ENCODE peak calls at places on chromosome 7, in seven cellular contexts. H is GM12878, Q is SK-N-SH, I is K562, L is HepG2, W is HCT116, S is H1. F is an unnamed sample.
A peak's percentile ranks its signal among the peaks of the same experiment; 100 is the strongest.

GRCh38 chr7:131103997-131104396 is 223.7 kb upstream of the MKLN1 start:
- DNase-seq in H (no peak), Q (no peak), I (no peak), L (no peak), W (no peak), S (no peak), F (no peak)

GRCh38 chr7:73980206-73980605 is 47.8 kb upstream of the ELN start:
- DNase-seq in H (no peak), Q (peak; percentile 34), I (no peak), L (peak; percentile 86), W (no peak), S (no peak), F (no peak)

GRCh38 chr7:132528695-132529094 is 47.6 kb downstream of the PLXNA4 start:
- DNase-seq in H (no peak), Q (no peak), I (no peak), L (no peak), W (no peak), S (no peak), F (no peak)

GRCh38 chr7:22725585-22725984 is 1.4 kb upstream of the IL6 start:
- DNase-seq in H (no peak), Q (peak; percentile 28), I (peak; percentile 72), L (peak; percentile 47), W (peak; percentile 27), S (no peak), F (no peak)

GRCh38 chr7:135991322-135991721 is 14.2 kb upstream of the MTPN start:
- DNase-seq in H (no peak), Q (no peak), I (no peak), L (no peak), W (no peak), S (no peak), F (no peak)

GRCh38 chr7:95395755-95396135 is 430 bp downstream of the PON3 start:
- DNase-seq in H (no peak), Q (no peak), I (no peak), L (peak; percentile 9), W (no peak), S (no peak), F (no peak)

GRCh38 chr7:129923709-129924108 is 29.1 kb downstream of the UBE2H start:
- DNase-seq in H (peak; percentile 39), Q (no peak), I (no peak), L (no peak), W (no peak), S (no peak), F (no peak)

GRCh38 chr7:115906690-115907089 is 123.9 kb downstream of the TFEC start:
- DNase-seq in H (no peak), Q (no peak), I (no peak), L (no peak), W (no peak), S (no peak), F (no peak)

GRCh38 chr7:140605337-140605736 is 35.3 kb downstream of the DENND2A start:
- DNase-seq in H (no peak), Q (no peak), I (no peak), L (no peak), W (no peak), S (no peak), F (no peak)

DNA sequence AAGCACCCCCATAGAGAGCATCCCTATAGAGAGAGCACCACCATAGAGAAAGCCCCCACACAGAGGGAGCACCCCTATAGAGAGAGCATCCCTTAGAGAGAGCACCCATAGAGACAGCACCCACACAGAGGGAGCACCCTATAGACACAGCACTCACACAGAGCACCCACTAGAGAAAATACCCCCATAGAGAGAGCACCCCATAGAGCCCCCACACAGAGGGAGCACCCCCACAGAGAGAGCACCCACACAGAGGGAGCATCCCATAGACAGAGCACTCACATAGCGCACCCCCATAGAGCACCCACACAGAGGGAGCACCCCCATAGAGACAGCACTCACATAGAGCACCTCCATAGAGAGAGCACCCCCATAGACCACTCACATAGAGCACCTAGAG is 48.6 kb downstream of the INSIG1 start:
- DNase-seq in H (no peak), Q (no peak), I (no peak), L (no peak), W (no peak), S (no peak), F (no peak)
- TF ChIP-seq JUND in H (no peak), Q (no peak), I (no peak), L (no peak), W (no peak), S (no peak), F (no peak)

DNA sequence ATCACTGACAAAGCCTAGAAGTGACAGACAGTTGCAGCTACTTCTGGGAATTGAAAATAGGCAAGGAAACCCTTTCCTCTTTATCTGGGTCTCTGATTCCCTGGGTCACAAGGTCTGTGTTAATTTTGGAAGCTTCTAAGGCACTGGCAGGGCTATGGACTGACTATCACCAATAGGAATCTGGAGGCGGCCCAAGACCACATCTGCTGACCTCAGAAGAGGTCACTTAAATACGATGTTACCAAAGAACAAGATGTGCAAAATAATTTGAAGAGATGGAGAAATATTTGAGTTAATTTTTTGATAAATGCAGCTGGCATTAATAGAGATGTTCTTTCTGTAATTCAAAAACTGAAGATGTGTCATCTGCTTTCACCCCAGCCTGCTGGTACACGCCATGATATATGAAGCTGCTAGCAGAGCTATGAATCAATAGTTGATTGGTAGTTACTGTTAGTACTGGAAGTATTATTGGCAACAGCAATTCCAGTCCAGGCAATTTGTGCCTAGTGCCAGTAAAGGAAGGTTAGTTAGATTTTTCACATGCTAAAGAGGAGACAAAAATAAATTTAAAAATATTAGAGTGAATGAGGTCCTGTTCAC is 5.5 kb upstream of the STEAP4 start:
- DNase-seq in H (no peak), Q (no peak), I (no peak), L (no peak), W (no peak), S (no peak), F (no peak)
- TF ChIP-seq JUND in H (no peak), Q (no peak), I (no peak), L (no peak), W (no peak), S (no peak), F (no peak)

GRCh38 chr7:39952378-39952777 is 2.3 kb downstream of the CDK13 start:
- DNase-seq in H (no peak), Q (no peak), I (no peak), L (no peak), W (no peak), S (no peak), F (no peak)

GRCh38 chr7:39951156-39951942 is 1.3 kb downstream of the CDK13 start:
- DNase-seq in H (no peak), Q (peak; percentile 90), I (peak; percentile 71), L (peak; percentile 47), W (no peak), S (no peak), F (peak; percentile 71)

GRCh38 chr7:39954694-39955093 is 4.6 kb downstream of the CDK13 start:
- DNase-seq in H (no peak), Q (no peak), I (no peak), L (no peak), W (no peak), S (no peak), F (no peak)

GRCh38 chr7:39951943-39952194 is 1.8 kb downstream of the CDK13 start:
- DNase-seq in H (no peak), Q (no peak), I (no peak), L (no peak), W (no peak), S (no peak), F (no peak)

DNA sequence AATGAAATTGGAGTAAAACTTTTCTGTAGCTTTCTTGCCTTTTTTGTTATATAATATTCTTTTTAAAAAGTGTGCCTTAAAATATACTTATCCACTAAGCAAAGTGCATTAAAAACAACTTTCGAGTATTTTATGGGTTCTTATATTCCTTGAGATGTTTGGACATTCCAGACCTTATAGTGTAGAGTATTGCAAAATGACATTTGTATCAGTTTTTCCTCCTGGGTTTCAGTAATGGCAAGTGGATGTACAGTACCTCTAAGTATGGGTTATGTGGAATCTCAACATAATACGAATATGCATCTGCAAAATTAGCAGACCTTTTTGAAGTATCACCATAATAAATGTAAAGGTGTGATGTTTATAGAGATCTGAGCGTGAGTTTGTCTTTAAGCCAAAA is 2.7 kb downstream of the CDK13 start:
- DNase-seq in H (no peak), Q (no peak), I (no peak), L (no peak), W (no peak), S (no peak), F (no peak)
- TF ChIP-seq JUND in H (no peak), Q (no peak), I (no peak), L (no peak), W (no peak), S (no peak), F (no peak)

DNA sequence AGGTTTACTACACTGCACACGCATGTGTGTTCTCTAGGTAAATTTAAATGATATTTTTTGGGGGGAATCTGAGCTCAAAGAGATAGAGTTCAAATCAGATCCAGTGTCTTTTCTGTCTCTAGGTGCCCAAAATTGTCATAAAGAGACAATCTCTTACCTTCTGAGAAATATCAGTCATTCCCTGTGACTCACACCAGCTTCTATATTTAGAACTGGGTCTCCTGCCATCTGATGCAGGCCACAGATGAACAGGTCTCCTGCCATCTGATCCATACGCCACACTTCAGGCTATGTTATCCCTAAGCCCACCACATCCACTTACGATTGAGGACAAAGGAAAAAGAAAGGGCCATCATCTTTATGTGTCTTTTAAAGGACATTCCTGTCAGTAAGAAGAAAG is 136.3 kb upstream of the LAMB4 start:
- DNase-seq in H (no peak), Q (no peak), I (no peak), L (no peak), W (no peak), S (no peak), F (no peak)
- TF ChIP-seq JUND in H (no peak), Q (no peak), I (no peak), L (no peak), W (no peak), S (no peak), F (no peak)

DNA sequence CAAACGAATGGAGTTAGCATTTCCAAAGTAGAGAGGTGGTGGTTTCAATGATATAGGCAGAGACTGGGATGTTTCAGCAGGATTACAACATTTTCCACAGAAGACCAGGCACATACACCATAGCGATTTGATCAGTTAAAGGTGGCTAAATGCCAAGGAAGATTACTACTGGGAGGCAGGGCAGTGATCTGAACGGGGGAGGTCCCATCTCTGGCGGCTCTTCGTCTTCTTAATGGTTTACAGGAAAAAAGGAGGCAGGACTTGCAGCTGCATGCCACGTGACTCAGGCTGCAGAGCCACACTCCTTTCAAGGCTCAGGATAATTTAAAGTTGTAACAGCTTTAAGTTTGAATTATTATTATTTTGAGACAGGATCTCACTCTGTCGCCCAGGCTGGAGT is 250.5 kb upstream of the GALNT17 start:
- DNase-seq in H (no peak), Q (peak; percentile 25), I (no peak), L (no peak), W (no peak), S (no peak), F (no peak)
- TF ChIP-seq JUND in H (no peak), Q (no peak), I (no peak), L (no peak), W (no peak), S (no peak), F (no peak)

DNA sequence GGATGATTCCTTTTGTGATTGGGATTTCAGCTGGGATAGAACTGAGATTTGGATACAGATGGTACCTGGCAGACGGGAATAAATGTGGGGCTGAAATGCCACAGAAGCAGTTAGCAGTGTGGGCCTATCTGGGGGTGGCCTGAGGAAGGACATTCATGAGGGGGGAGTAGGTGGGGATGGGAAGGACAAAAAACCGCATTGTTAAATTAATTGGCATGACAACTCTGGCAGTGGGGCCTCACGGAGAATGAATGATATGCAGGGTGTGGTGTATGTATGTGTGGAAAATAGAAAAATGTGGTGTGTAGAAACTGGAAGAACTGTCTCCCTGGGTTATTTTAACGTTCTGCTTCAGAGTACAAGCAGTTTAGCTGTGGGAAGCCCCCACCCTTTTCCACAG is 17.8 kb downstream of the SDK1 start:
- DNase-seq in H (no peak), Q (no peak), I (no peak), L (no peak), W (no peak), S (no peak), F (no peak)
- TF ChIP-seq JUND in H (no peak), Q (no peak), I (no peak), L (no peak), W (no peak), S (no peak), F (no peak)

F was measured in T47D.